ENCODE peak calls at places on chromosomes 3 and 15, in eight cellular contexts. U is ascending aorta; I is naive thymus-derived CD8-positive, alpha-beta T cell; P is B cell; B is activated CD4-positive, alpha-beta T cell treated with anti-CD3 and anti-CD28 coated beads for 24 hours; H is activated naive CD4-positive, alpha-beta T cell treated with Interleukin-2 at 50 U/mL for 16 hours; Z is stimulated activated CD4-positive, alpha-beta T cell treated with anti-CD3 and anti-CD28 coated beads, Interleukin-4, amount 100 ng/mL, for 24 hours; O is GM12891. X is an unnamed sample.
A peak's percentile ranks its signal among the peaks of the same experiment; 100 is the strongest.

GRCh38 chr3:193970773-193971206 is 165.2 kb upstream of the HES1 start:
- DNase-seq in B (no peak), U (no peak), P (no peak), H (no peak), O (no peak), I (no peak), Z (no peak), X (no peak)

GRCh38 chr3:196047391-196048030 is 34.4 kb downstream of the TFRC start:
- DNase-seq in O (no peak), H (no peak), I (no peak), Z (no peak), B (no peak), P (no peak), U (no peak), X (no peak)

GRCh38 chr3:24521306-24522154 is 26.9 kb upstream of the THRB start:
- DNase-seq in P (peak; percentile 56), Z (no peak), H (no peak), O (no peak), U (no peak), B (no peak), I (no peak), X (peak; percentile 80)

GRCh38 chr15:52496776-52497470 is 31.8 kb downstream of the MYO5A start:
- DNase-seq in I (no peak), B (peak; percentile 14), U (no peak), P (no peak), H (peak; percentile 51), Z (peak; percentile 69), O (no peak), X (no peak)

GRCh38 chr3:177374323-177374722 is 177.0 kb upstream of the TBL1XR1 start:
- DNase-seq in I (no peak), B (no peak), O (no peak), P (no peak), U (no peak), H (no peak), Z (no peak), X (no peak)

GRCh38 chr15:40239671-40240618 is 1.1 kb downstream of the PAK6 start:
- DNase-seq in O (no peak), I (no peak), U (no peak), B (no peak), Z (no peak), P (peak; percentile 46), H (no peak), X (no peak)

GRCh38 chr3:160956785-160957184 is 148.4 kb downstream of the B3GALNT1 start:
- DNase-seq in I (no peak), O (no peak), P (no peak), Z (no peak), H (no peak), B (no peak), U (no peak), X (no peak)

GRCh38 chr3:195911041-195911945 is 2.9 kb upstream of the TNK2 start:
- DNase-seq in I (no peak), U (no peak), B (no peak), H (no peak), Z (no peak), O (no peak), P (no peak), X (no peak)

GRCh38 chr3:130517541-130517940 is 564 bp downstream of the COL6A6 start:
- DNase-seq in Z (no peak), O (no peak), P (no peak), B (no peak), I (no peak), H (no peak), U (no peak), X (no peak)

GRCh38 chr3:187919990-187920389 is 174.7 kb upstream of the BCL6 start:
- DNase-seq in O (no peak), H (no peak), P (no peak), I (no peak), B (no peak), Z (no peak), U (no peak), X (no peak)

GRCh38 chr3:11514191-11514770 is 129.4 kb downstream of the VGLL4 start:
- DNase-seq in P (no peak), H (no peak), Z (no peak), O (no peak), I (no peak), U (peak; percentile 40), B (no peak), X (peak; percentile 86)

GRCh38 chr15:67731112-67731761 is 94.1 kb upstream of the SKOR1 start:
- DNase-seq in I (no peak), U (no peak), P (no peak), O (no peak), B (no peak), Z (no peak), H (no peak), X (no peak)

GRCh38 chr3:32502089-32502943 is at the start of gene CMTM6:
- DNase-seq in B (peak; percentile 55), Z (peak; percentile 75), U (peak; percentile 21), H (peak; percentile 75), O (peak; percentile 86), I (peak; percentile 63), P (peak; percentile 92), X (peak; percentile 90)

GRCh38 chr3:168575750-168576149 is 480.0 kb upstream of the GOLIM4 start:
- DNase-seq in P (no peak), Z (no peak), U (no peak), H (no peak), B (no peak), O (no peak), I (no peak), X (no peak)